ENCODE peak calls at places on chromosomes 3 and 15, in seven cellular contexts. One of them, this sample, is unnamed.

GRCh38 chr3:27677554-27677953 is 44.6 kb downstream of the EOMES start:
- DNase-seq in coronary artery: peak; percentile 84
- DNase-seq in stomach: no peak
- DNase-seq in adrenal gland: peak; percentile 70
- DNase-seq in A549: peak; percentile 60
- DNase-seq in PC-3: peak; percentile 90
- DNase-seq in GM23338: no peak
- DNase-seq in this sample: no peak

GRCh38 chr15:35736150-35736549 is 190.2 kb upstream of the DPH6 start:
- DNase-seq in GM23338: no peak
- DNase-seq in stomach: peak; percentile 43
- DNase-seq in PC-3: peak; percentile 86
- DNase-seq in A549: no peak
- DNase-seq in adrenal gland: no peak
- DNase-seq in coronary artery: no peak
- DNase-seq in this sample: no peak

GRCh38 chr3:53730565-53730964 is 115.7 kb downstream of the CHDH start:
- DNase-seq in adrenal gland: no peak
- DNase-seq in coronary artery: no peak
- DNase-seq in A549: no peak
- DNase-seq in GM23338: no peak
- DNase-seq in PC-3: no peak
- DNase-seq in stomach: no peak
- DNase-seq in this sample: no peak

GRCh38 chr3:193780371-193780770 is 187.4 kb downstream of the OPA1 start:
- DNase-seq in A549: no peak
- DNase-seq in GM23338: no peak
- DNase-seq in coronary artery: no peak
- DNase-seq in adrenal gland: no peak
- DNase-seq in stomach: no peak
- DNase-seq in PC-3: no peak
- DNase-seq in this sample: no peak

GRCh38 chr3:108441081-108441507 is 69.3 kb downstream of the MYH15 start:
- DNase-seq in PC-3: no peak
- DNase-seq in stomach: no peak
- DNase-seq in A549: no peak
- DNase-seq in adrenal gland: no peak
- DNase-seq in coronary artery: no peak
- DNase-seq in GM23338: peak; percentile 17
- DNase-seq in this sample: no peak

GRCh38 chr15:48631191-48631770 is 14.2 kb downstream of the FBN1 start:
- DNase-seq in coronary artery: no peak
- DNase-seq in adrenal gland: no peak
- DNase-seq in A549: no peak
- DNase-seq in PC-3: no peak
- DNase-seq in stomach: no peak
- DNase-seq in GM23338: peak; percentile 20
- DNase-seq in this sample: peak; percentile 49

GRCh38 chr3:165797551-165797950 is 39.7 kb downstream of the BCHE start:
- DNase-seq in GM23338: no peak
- DNase-seq in coronary artery: no peak
- DNase-seq in PC-3: peak; percentile 20
- DNase-seq in adrenal gland: no peak
- DNase-seq in A549: no peak
- DNase-seq in stomach: no peak
- DNase-seq in this sample: no peak

GRCh38 chr3:170327040-170327808 is 30.3 kb upstream of the SKIL start:
- DNase-seq in GM23338: no peak
- DNase-seq in A549: no peak
- DNase-seq in stomach: no peak
- DNase-seq in PC-3: no peak
- DNase-seq in adrenal gland: no peak
- DNase-seq in coronary artery: no peak
- DNase-seq in this sample: no peak

GRCh38 chr3:87413821-87414220 is 137.4 kb upstream of the POU1F1 start:
- DNase-seq in PC-3: no peak
- DNase-seq in stomach: no peak
- DNase-seq in adrenal gland: no peak
- DNase-seq in A549: no peak
- DNase-seq in coronary artery: no peak
- DNase-seq in GM23338: no peak
- DNase-seq in this sample: no peak

GRCh38 chr3:135310317-135310716 is 515.3 kb downstream of the EPHB1 start:
- DNase-seq in coronary artery: no peak
- DNase-seq in stomach: no peak
- DNase-seq in adrenal gland: peak; percentile 17
- DNase-seq in GM23338: peak; percentile 6
- DNase-seq in PC-3: peak; percentile 73
- DNase-seq in A549: no peak
- DNase-seq in this sample: no peak

GRCh38 chr3:58833501-58833900 is 166.9 kb upstream of the FAM3D start:
- DNase-seq in GM23338: no peak
- DNase-seq in A549: no peak
- DNase-seq in adrenal gland: no peak
- DNase-seq in stomach: no peak
- DNase-seq in coronary artery: no peak
- DNase-seq in PC-3: no peak
- DNase-seq in this sample: no peak

GRCh38 chr15:86063328-86064180 is 16.1 kb upstream of the AGBL1 start:
- DNase-seq in coronary artery: no peak
- DNase-seq in GM23338: no peak
- DNase-seq in stomach: no peak
- DNase-seq in PC-3: no peak
- DNase-seq in adrenal gland: no peak
- DNase-seq in A549: no peak
- DNase-seq in this sample: peak; percentile 79

GRCh38 chr15:65519781-65520299 is 2.4 kb upstream of the DPP8 start:
- DNase-seq in A549: no peak
- DNase-seq in PC-3: no peak
- DNase-seq in stomach: no peak
- DNase-seq in adrenal gland: no peak
- DNase-seq in coronary artery: no peak
- DNase-seq in GM23338: no peak
- DNase-seq in this sample: no peak

GRCh38 chr3:18454766-18455165 is 29.6 kb upstream of the SATB1 start:
- DNase-seq in adrenal gland: no peak
- DNase-seq in stomach: no peak
- DNase-seq in PC-3: no peak
- DNase-seq in GM23338: no peak
- DNase-seq in coronary artery: no peak
- DNase-seq in A549: no peak
- DNase-seq in this sample: no peak

GRCh38 chr3:132083159-132083558 is 48.3 kb upstream of the CPNE4 start:
- DNase-seq in coronary artery: no peak
- DNase-seq in GM23338: no peak
- DNase-seq in A549: no peak
- DNase-seq in PC-3: no peak
- DNase-seq in stomach: no peak
- DNase-seq in adrenal gland: no peak
- DNase-seq in this sample: no peak

GRCh38 chr3:134029734-134030381 is at the start of gene SLCO2A1:
- DNase-seq in A549: peak; percentile 12
- DNase-seq in adrenal gland: peak; percentile 46
- DNase-seq in PC-3: no peak
- DNase-seq in coronary artery: peak; percentile 56
- DNase-seq in stomach: peak; percentile 39
- DNase-seq in GM23338: peak; percentile 78
- DNase-seq in this sample: peak; percentile 53

GRCh38 chr15:80949756-80950155 is 39.9 kb downstream of the MESD start:
- DNase-seq in adrenal gland: no peak
- DNase-seq in GM23338: no peak
- DNase-seq in coronary artery: peak; percentile 50
- DNase-seq in PC-3: no peak
- DNase-seq in stomach: no peak
- DNase-seq in A549: no peak
- DNase-seq in this sample: no peak

GRCh38 chr15:98217356-98217755 is 256.9 kb downstream of the ARRDC4 start:
- DNase-seq in stomach: no peak
- DNase-seq in A549: no peak
- DNase-seq in GM23338: peak; percentile 34
- DNase-seq in coronary artery: no peak
- DNase-seq in adrenal gland: no peak
- DNase-seq in PC-3: peak; percentile 1
- DNase-seq in this sample: no peak

GRCh38 chr3:114827495-114827894 is 319.6 kb downstream of the ZBTB20 start:
- DNase-seq in coronary artery: no peak
- DNase-seq in stomach: no peak
- DNase-seq in adrenal gland: no peak
- DNase-seq in PC-3: peak; percentile 51
- DNase-seq in GM23338: peak; percentile 80
- DNase-seq in A549: peak; percentile 4
- DNase-seq in this sample: peak; percentile 14

GRCh38 chr3:171676600-171677175 is 133.6 kb downstream of the PLD1 start:
- DNase-seq in adrenal gland: no peak
- DNase-seq in PC-3: no peak
- DNase-seq in GM23338: no peak
- DNase-seq in A549: no peak
- DNase-seq in stomach: no peak
- DNase-seq in coronary artery: no peak
- DNase-seq in this sample: no peak

DNA sequence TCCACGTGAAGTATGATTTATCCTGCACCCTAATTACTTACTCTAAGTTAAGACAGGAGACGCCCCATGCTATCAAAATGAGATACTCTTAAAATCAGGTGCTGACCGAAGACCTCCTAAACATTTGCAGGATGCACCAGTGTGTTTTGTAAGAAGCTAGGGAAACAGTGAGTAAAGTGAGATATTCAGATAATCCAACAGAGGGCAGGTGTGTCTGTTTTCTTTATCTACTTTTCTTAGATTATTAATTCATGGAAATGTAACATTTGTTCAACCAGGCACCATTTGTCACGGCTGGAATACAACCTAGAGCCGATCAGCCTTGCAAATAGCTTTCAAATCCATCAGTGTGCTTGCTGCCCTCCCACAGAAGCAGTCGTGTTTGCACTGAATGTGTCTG is 202.0 kb upstream of the CHRM5 start:
- DNase-seq in GM23338: no peak
- DNase-seq in adrenal gland: no peak
- DNase-seq in PC-3: peak; percentile 30
- DNase-seq in stomach: no peak
- DNase-seq in coronary artery: no peak
- DNase-seq in A549: no peak
- DNase-seq in this sample: no peak
- TF ChIP-seq CTCF in GM23338: peak; percentile 29
- TF ChIP-seq CTCF in adrenal gland: peak; percentile 26
- TF ChIP-seq CTCF in PC-3: peak; percentile 52
- TF ChIP-seq CTCF in stomach: no peak
- TF ChIP-seq CTCF in coronary artery: no peak
- TF ChIP-seq CTCF in A549: peak; percentile 17
- TF ChIP-seq CTCF in this sample: no peak

GRCh38 chr15:61025283-61025682 is 203.8 kb downstream of the RORA start:
- DNase-seq in adrenal gland: no peak
- DNase-seq in stomach: no peak
- DNase-seq in GM23338: no peak
- DNase-seq in PC-3: no peak
- DNase-seq in A549: no peak
- DNase-seq in coronary artery: no peak
- DNase-seq in this sample: no peak
- H3K27ac ChIP-seq in adrenal gland: no peak overlapping the region
- H3K27ac ChIP-seq in stomach: peak overlapping the region; percentile 9
- H3K27ac ChIP-seq in GM23338: no peak overlapping the region
- H3K27ac ChIP-seq in PC-3: no peak overlapping the region
- H3K27ac ChIP-seq in A549: no peak overlapping the region
- H3K27ac ChIP-seq in coronary artery: no peak overlapping the region
- H3K27ac ChIP-seq in this sample: no peak overlapping the region

DNA sequence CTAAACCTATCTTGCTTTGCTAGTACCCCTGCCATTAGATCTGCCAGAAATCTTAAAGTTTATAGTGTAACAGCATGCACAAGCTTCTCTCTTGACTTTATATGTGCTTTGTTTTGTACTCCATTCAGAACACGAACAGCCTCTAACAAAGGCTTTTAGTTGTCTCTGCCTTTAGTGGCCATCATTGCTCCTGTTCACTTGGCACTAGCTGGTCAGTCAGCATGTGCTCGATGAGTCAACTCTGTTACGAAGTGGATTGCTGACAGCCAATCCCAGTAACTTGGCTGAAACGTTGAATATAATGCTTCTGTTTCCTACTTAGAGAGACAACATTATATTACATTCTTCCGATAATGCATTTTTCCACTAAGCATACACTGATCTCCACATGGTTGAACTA is 349.2 kb downstream of the NAALADL2 start:
- DNase-seq in stomach: no peak
- DNase-seq in GM23338: no peak
- DNase-seq in adrenal gland: no peak
- DNase-seq in A549: no peak
- DNase-seq in coronary artery: no peak
- DNase-seq in PC-3: no peak
- DNase-seq in this sample: no peak
- H3K4me3 ChIP-seq in stomach: no peak overlapping the region
- H3K4me3 ChIP-seq in GM23338: no peak overlapping the region
- H3K4me3 ChIP-seq in adrenal gland: no peak overlapping the region
- H3K4me3 ChIP-seq in A549: no peak overlapping the region
- H3K4me3 ChIP-seq in coronary artery: no peak overlapping the region
- H3K4me3 ChIP-seq in PC-3: no peak overlapping the region
- H3K4me3 ChIP-seq in this sample: no peak overlapping the region

GRCh38 chr3:72055436-72055835 is 270.5 kb upstream of the PROK2 start:
- DNase-seq in stomach: no peak
- DNase-seq in A549: no peak
- DNase-seq in coronary artery: no peak
- DNase-seq in PC-3: no peak
- DNase-seq in adrenal gland: no peak
- DNase-seq in GM23338: no peak
- DNase-seq in this sample: no peak

GRCh38 chr3:72058493-72059081 is 273.6 kb upstream of the PROK2 start:
- DNase-seq in PC-3: no peak
- DNase-seq in coronary artery: no peak
- DNase-seq in adrenal gland: no peak
- DNase-seq in A549: no peak
- DNase-seq in GM23338: no peak
- DNase-seq in stomach: no peak
- DNase-seq in this sample: peak; percentile 85

GRCh38 chr3:72062017-72062416 is 277.1 kb upstream of the PROK2 start:
- DNase-seq in coronary artery: no peak
- DNase-seq in adrenal gland: no peak
- DNase-seq in A549: no peak
- DNase-seq in stomach: no peak
- DNase-seq in PC-3: no peak
- DNase-seq in GM23338: no peak
- DNase-seq in this sample: no peak

GRCh38 chr3:72065236-72065635 is 280.3 kb upstream of the PROK2 start:
- DNase-seq in GM23338: no peak
- DNase-seq in PC-3: no peak
- DNase-seq in coronary artery: no peak
- DNase-seq in adrenal gland: no peak
- DNase-seq in stomach: no peak
- DNase-seq in A549: no peak
- DNase-seq in this sample: no peak

DNA sequence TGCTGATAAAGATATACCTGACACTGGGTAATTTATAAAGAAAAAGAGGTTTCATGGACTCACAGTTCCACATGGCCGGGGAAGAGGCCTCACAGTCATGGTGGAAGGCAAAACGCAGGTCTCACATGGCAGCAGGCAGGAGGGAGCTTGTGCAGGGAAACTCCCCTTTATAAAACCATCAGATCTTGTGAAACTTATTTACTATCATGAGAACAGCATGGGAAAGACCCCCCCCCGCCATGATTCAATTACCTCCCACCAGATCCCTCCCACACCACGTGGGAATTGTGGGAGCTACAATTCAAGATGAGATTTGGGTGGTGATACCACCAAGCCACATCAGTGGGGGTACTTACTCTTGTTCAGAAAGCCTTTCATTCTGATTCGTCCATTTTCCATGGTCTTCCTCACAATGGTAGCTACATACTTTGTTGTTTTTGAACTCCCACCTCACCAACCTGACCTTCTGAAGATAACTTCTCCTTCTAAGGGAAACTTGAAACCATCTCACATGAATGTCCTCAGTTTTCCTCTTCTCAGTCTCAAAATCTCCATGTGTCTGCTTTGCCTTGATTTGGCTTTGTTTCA is 275.6 kb upstream of the PROK2 start:
- DNase-seq in coronary artery: no peak
- DNase-seq in stomach: no peak
- DNase-seq in adrenal gland: no peak
- DNase-seq in PC-3: no peak
- DNase-seq in A549: no peak
- DNase-seq in GM23338: no peak
- DNase-seq in this sample: no peak
- TF ChIP-seq CTCF in coronary artery: no peak
- TF ChIP-seq CTCF in stomach: no peak
- TF ChIP-seq CTCF in adrenal gland: no peak
- TF ChIP-seq CTCF in PC-3: no peak
- TF ChIP-seq CTCF in A549: no peak
- TF ChIP-seq CTCF in GM23338: no peak
- TF ChIP-seq CTCF in this sample: no peak